ENCODE peak calls at places on chromosomes 5 and 9, in eight cellular contexts. One of them, this sample, is unnamed.

GRCh38 chr5:64210866-64211265 is 45.2 kb downstream of the RNF180 start:
- DNase-seq in transverse colon: no peak
- DNase-seq in upper lobe of left lung: no peak
- DNase-seq in HepG2: no peak
- DNase-seq in stomach: no peak
- DNase-seq in spleen: no peak
- DNase-seq in prostate gland: no peak
- DNase-seq in suprapubic skin: no peak
- DNase-seq in this sample: no peak

GRCh38 chr5:110865400-110866094 is 126.7 kb downstream of the SLC25A46 start:
- DNase-seq in upper lobe of left lung: peak
- DNase-seq in suprapubic skin: no peak
- DNase-seq in stomach: no peak
- DNase-seq in prostate gland: no peak
- DNase-seq in HepG2: peak
- DNase-seq in transverse colon: no peak
- DNase-seq in spleen: no peak
- DNase-seq in this sample: no peak

GRCh38 chr5:128649183-128649582 is 111.1 kb upstream of the FBN2 start:
- DNase-seq in spleen: no peak
- DNase-seq in HepG2: no peak
- DNase-seq in transverse colon: no peak
- DNase-seq in suprapubic skin: no peak
- DNase-seq in stomach: no peak
- DNase-seq in upper lobe of left lung: no peak
- DNase-seq in prostate gland: no peak
- DNase-seq in this sample: no peak

GRCh38 chr5:134070648-134070978 is 43.9 kb upstream of the TCF7 start:
- DNase-seq in spleen: no peak
- DNase-seq in upper lobe of left lung: no peak
- DNase-seq in prostate gland: no peak
- DNase-seq in transverse colon: no peak
- DNase-seq in HepG2: no peak
- DNase-seq in suprapubic skin: no peak
- DNase-seq in stomach: no peak
- DNase-seq in this sample: no peak

GRCh38 chr5:146832985-146833732 is 45.4 kb downstream of the PPP2R2B start:
- DNase-seq in transverse colon: no peak
- DNase-seq in HepG2: no peak
- DNase-seq in prostate gland: no peak
- DNase-seq in stomach: no peak
- DNase-seq in spleen: no peak
- DNase-seq in upper lobe of left lung: no peak
- DNase-seq in suprapubic skin: no peak
- DNase-seq in this sample: no peak

GRCh38 chr5:10511741-10512640 is 51.9 kb upstream of the ANKRD33B start:
- DNase-seq in spleen: peak
- DNase-seq in suprapubic skin: no peak
- DNase-seq in upper lobe of left lung: no peak
- DNase-seq in prostate gland: no peak
- DNase-seq in HepG2: no peak
- DNase-seq in stomach: no peak
- DNase-seq in transverse colon: no peak
- DNase-seq in this sample: no peak

GRCh38 chr5:32805966-32806626 is 95.0 kb downstream of the NPR3 start:
- DNase-seq in suprapubic skin: no peak
- DNase-seq in HepG2: no peak
- DNase-seq in transverse colon: no peak
- DNase-seq in upper lobe of left lung: no peak
- DNase-seq in stomach: no peak
- DNase-seq in prostate gland: no peak
- DNase-seq in spleen: no peak
- DNase-seq in this sample: no peak

GRCh38 chr5:142048272-142048671 is 35.4 kb upstream of the GNPDA1 start:
- DNase-seq in spleen: no peak
- DNase-seq in HepG2: no peak
- DNase-seq in stomach: no peak
- DNase-seq in suprapubic skin: no peak
- DNase-seq in transverse colon: no peak
- DNase-seq in upper lobe of left lung: no peak
- DNase-seq in prostate gland: no peak
- DNase-seq in this sample: no peak

GRCh38 chr5:122761115-122761514 is 13.8 kb upstream of the SNX2 start:
- DNase-seq in prostate gland: no peak
- DNase-seq in transverse colon: no peak
- DNase-seq in upper lobe of left lung: no peak
- DNase-seq in spleen: no peak
- DNase-seq in HepG2: no peak
- DNase-seq in stomach: no peak
- DNase-seq in suprapubic skin: no peak
- DNase-seq in this sample: no peak

GRCh38 chr5:21152611-21153010 is 1164.6 kb upstream of the CDH18 start:
- DNase-seq in prostate gland: peak
- DNase-seq in HepG2: no peak
- DNase-seq in spleen: no peak
- DNase-seq in transverse colon: no peak
- DNase-seq in upper lobe of left lung: no peak
- DNase-seq in suprapubic skin: no peak
- DNase-seq in stomach: no peak
- DNase-seq in this sample: no peak

GRCh38 chr5:134113908-134114875 is at the start of gene TCF7:
- DNase-seq in spleen: peak
- DNase-seq in suprapubic skin: peak
- DNase-seq in transverse colon: peak
- DNase-seq in stomach: peak
- DNase-seq in HepG2: peak
- DNase-seq in prostate gland: peak
- DNase-seq in upper lobe of left lung: peak
- DNase-seq in this sample: no peak

GRCh38 chr5:151130235-151130921 is 27.2 kb downstream of the ANXA6 start:
- DNase-seq in spleen: peak
- DNase-seq in suprapubic skin: no peak
- DNase-seq in HepG2: no peak
- DNase-seq in prostate gland: no peak
- DNase-seq in stomach: no peak
- DNase-seq in transverse colon: no peak
- DNase-seq in upper lobe of left lung: no peak
- DNase-seq in this sample: no peak

GRCh38 chr5:33400675-33401074 is 40.1 kb upstream of the TARS1 start:
- DNase-seq in transverse colon: no peak
- DNase-seq in HepG2: no peak
- DNase-seq in suprapubic skin: no peak
- DNase-seq in spleen: no peak
- DNase-seq in prostate gland: no peak
- DNase-seq in stomach: no peak
- DNase-seq in upper lobe of left lung: no peak
- DNase-seq in this sample: no peak

GRCh38 chr9:27943544-27943943 is 370.3 kb upstream of the C9orf72 start:
- DNase-seq in HepG2: no peak
- DNase-seq in stomach: no peak
- DNase-seq in prostate gland: no peak
- DNase-seq in upper lobe of left lung: no peak
- DNase-seq in suprapubic skin: no peak
- DNase-seq in spleen: no peak
- DNase-seq in transverse colon: no peak
- DNase-seq in this sample: no peak

GRCh38 chr9:131739192-131739961 is 499 bp downstream of the RAPGEF1 start:
- DNase-seq in spleen: peak
- DNase-seq in upper lobe of left lung: peak
- DNase-seq in transverse colon: peak
- DNase-seq in prostate gland: no peak
- DNase-seq in stomach: peak
- DNase-seq in suprapubic skin: no peak
- DNase-seq in HepG2: no peak
- DNase-seq in this sample: no peak

GRCh38 chr5:112933651-112934365 is 11.8 kb upstream of the REEP5 start:
- DNase-seq in upper lobe of left lung: no peak
- DNase-seq in transverse colon: no peak
- DNase-seq in spleen: no peak
- DNase-seq in prostate gland: no peak
- DNase-seq in HepG2: no peak
- DNase-seq in stomach: no peak
- DNase-seq in suprapubic skin: no peak
- DNase-seq in this sample: no peak

GRCh38 chr9:127777368-127777960 is 1.0 kb downstream of the SH2D3C start:
- DNase-seq in stomach: no peak
- DNase-seq in transverse colon: no peak
- DNase-seq in upper lobe of left lung: no peak
- DNase-seq in suprapubic skin: no peak
- DNase-seq in HepG2: no peak
- DNase-seq in prostate gland: no peak
- DNase-seq in spleen: peak
- DNase-seq in this sample: no peak

GRCh38 chr5:74239268-74239667 is 401.3 kb downstream of the ENC1 start:
- DNase-seq in HepG2: no peak
- DNase-seq in transverse colon: no peak
- DNase-seq in prostate gland: no peak
- DNase-seq in spleen: no peak
- DNase-seq in suprapubic skin: no peak
- DNase-seq in upper lobe of left lung: peak
- DNase-seq in stomach: no peak
- DNase-seq in this sample: no peak

GRCh38 chr9:28024616-28025147 is 451.4 kb upstream of the C9orf72 start:
- DNase-seq in prostate gland: no peak
- DNase-seq in stomach: no peak
- DNase-seq in spleen: no peak
- DNase-seq in suprapubic skin: no peak
- DNase-seq in upper lobe of left lung: no peak
- DNase-seq in HepG2: no peak
- DNase-seq in transverse colon: no peak
- DNase-seq in this sample: no peak

GRCh38 chr5:141560725-141561483 is 57.9 kb downstream of the DIAPH1 start:
- DNase-seq in transverse colon: peak
- DNase-seq in prostate gland: peak
- DNase-seq in stomach: peak
- DNase-seq in spleen: no peak
- DNase-seq in HepG2: peak
- DNase-seq in upper lobe of left lung: peak
- DNase-seq in suprapubic skin: peak
- DNase-seq in this sample: peak

GRCh38 chr9:90985631-90986030 is 184.0 kb downstream of the SYK start:
- DNase-seq in upper lobe of left lung: no peak
- DNase-seq in transverse colon: no peak
- DNase-seq in stomach: no peak
- DNase-seq in prostate gland: no peak
- DNase-seq in HepG2: no peak
- DNase-seq in spleen: no peak
- DNase-seq in suprapubic skin: no peak
- DNase-seq in this sample: peak
- TF ChIP-seq POLR2A in upper lobe of left lung: no peak
- TF ChIP-seq POLR2A in transverse colon: no peak
- TF ChIP-seq POLR2A in stomach: no peak
- TF ChIP-seq POLR2A in prostate gland: no peak
- TF ChIP-seq POLR2A in HepG2: no peak
- TF ChIP-seq POLR2A in spleen: no peak
- TF ChIP-seq POLR2A in suprapubic skin: no peak
- TF ChIP-seq POLR2A in this sample: no peak

GRCh38 chr5:181242031-181242451 is 1.7 kb downstream of the RACK1 start:
- DNase-seq in upper lobe of left lung: no peak
- DNase-seq in prostate gland: no peak
- DNase-seq in HepG2: no peak
- DNase-seq in suprapubic skin: no peak
- DNase-seq in spleen: peak
- DNase-seq in stomach: no peak
- DNase-seq in transverse colon: no peak
- DNase-seq in this sample: no peak
- TF ChIP-seq POLR2AphosphoS5 in upper lobe of left lung: no peak
- TF ChIP-seq POLR2AphosphoS5 in prostate gland: no peak
- TF ChIP-seq POLR2AphosphoS5 in HepG2: no peak
- TF ChIP-seq POLR2AphosphoS5 in suprapubic skin: no peak
- TF ChIP-seq POLR2AphosphoS5 in spleen: no peak
- TF ChIP-seq POLR2AphosphoS5 in stomach: no peak
- TF ChIP-seq POLR2AphosphoS5 in transverse colon: no peak
- TF ChIP-seq POLR2AphosphoS5 in this sample: no peak

DNA sequence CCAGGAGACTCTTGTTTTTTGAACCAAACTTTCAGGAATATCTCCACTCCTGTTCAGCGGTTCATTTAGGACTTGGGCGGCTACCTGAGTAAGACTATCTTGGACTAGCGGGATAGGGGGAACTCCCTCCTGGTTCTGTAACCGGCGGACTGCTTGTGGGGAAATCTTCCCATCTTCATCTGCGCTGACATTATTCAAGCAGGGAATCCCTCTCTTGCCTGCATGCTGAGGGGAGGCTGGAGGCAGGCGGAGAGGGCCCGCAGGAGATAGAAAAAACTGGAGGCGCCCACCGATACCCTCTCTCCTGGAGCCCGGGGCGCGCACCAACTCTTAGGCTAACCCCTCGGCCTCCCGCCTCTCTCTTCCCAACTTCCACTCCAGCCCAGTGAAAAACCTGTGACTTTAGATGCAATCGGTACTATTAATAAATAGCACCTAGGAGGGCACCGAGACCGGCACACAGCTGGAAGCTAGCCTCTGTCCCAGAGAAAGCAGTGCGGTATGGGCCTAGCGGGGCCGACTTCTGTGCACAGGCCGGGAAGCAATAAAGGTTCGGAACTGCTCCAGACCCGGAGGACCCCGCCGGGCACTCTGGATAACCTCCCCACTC is 1.7 kb downstream of the EFNA5 start:
- DNase-seq in upper lobe of left lung: no peak
- DNase-seq in prostate gland: peak
- DNase-seq in suprapubic skin: no peak
- DNase-seq in transverse colon: peak
- DNase-seq in HepG2: no peak
- DNase-seq in stomach: peak
- DNase-seq in spleen: no peak
- DNase-seq in this sample: no peak
- TF ChIP-seq CTCF in upper lobe of left lung: no peak
- TF ChIP-seq CTCF in prostate gland: no peak
- TF ChIP-seq CTCF in suprapubic skin: no peak
- TF ChIP-seq CTCF in transverse colon: no peak
- TF ChIP-seq CTCF in HepG2: no peak
- TF ChIP-seq CTCF in stomach: no peak
- TF ChIP-seq CTCF in spleen: no peak
- TF ChIP-seq CTCF in this sample: no peak

DNA sequence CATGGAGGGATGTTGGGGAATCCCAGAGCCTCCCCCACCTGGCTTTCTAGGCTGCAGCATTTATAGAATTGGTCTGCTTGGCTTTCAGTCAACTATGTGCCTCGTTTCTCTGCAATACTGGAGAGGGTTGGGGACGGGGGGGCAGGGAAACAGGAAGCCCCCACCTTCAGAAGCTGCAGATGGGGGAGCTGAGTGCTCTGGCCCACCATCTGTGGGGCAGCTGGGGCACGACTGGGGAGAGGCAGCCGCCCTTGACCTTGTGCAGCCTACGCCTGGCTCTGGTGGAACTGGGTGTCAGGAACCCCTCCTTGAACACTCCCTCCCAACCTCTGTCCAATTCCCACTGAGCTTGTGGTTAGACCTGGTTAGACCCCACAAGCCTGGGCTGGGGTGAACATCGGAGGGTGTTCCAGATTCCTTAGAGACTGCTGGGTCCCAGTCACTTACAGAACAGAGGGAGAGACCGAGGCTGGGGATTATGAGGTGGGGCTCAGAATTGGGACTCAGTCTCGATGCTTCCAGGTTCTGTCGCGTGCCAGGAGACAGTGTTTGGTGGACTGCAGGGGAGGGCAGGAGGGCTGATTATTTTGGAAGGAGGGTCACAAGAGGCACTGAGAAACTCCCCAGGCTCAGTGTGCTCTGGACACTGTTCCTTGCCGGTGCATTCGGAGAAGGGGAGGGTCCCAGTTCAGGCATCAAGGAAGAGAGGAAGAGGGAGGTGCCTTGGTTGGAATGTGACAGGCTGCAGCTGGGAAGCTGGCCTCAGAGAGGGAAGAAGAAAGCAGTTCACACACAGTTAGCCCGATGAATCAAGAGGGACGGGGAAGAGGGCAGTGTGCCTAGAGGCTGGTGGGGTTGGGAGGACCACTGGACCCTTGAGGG is 25.6 kb downstream of the COL27A1 start:
- DNase-seq in upper lobe of left lung: no peak
- DNase-seq in suprapubic skin: no peak
- DNase-seq in spleen: peak
- DNase-seq in stomach: no peak
- DNase-seq in transverse colon: no peak
- DNase-seq in prostate gland: no peak
- DNase-seq in HepG2: no peak
- DNase-seq in this sample: no peak
- TF ChIP-seq POLR2A in upper lobe of left lung: no peak
- TF ChIP-seq POLR2A in suprapubic skin: no peak
- TF ChIP-seq POLR2A in spleen: no peak
- TF ChIP-seq POLR2A in stomach: no peak
- TF ChIP-seq POLR2A in transverse colon: no peak
- TF ChIP-seq POLR2A in prostate gland: no peak
- TF ChIP-seq POLR2A in HepG2: no peak
- TF ChIP-seq POLR2A in this sample: no peak

This sample was measured in vagina.